ENCODE peak calls at places on chromosomes 5 and 9, in four cellular contexts. One of them, this sample, is unnamed.
A peak's percentile ranks its signal among the peaks of the same experiment; 100 is the strongest.

GRCh38 chr5:15748266-15748665 is 248.3 kb downstream of the FBXL7 start:
- DNase-seq in amniotic stem cell: no peak
- DNase-seq in WTC11: no peak
- DNase-seq in COR-L47: no peak
- DNase-seq in this sample: no peak

GRCh38 chr5:38603691-38604090 is 47.2 kb upstream of the LIFR start:
- DNase-seq in amniotic stem cell: no peak
- DNase-seq in WTC11: no peak
- DNase-seq in COR-L47: no peak
- DNase-seq in this sample: no peak

GRCh38 chr5:850511-851006 is at the start of gene ZDHHC11:
- DNase-seq in amniotic stem cell: no peak
- DNase-seq in WTC11: peak; percentile 28
- DNase-seq in COR-L47: no peak
- DNase-seq in this sample: peak; percentile 84

GRCh38 chr9:125659954-125660353 is 47.1 kb downstream of the MAPKAP1 start:
- DNase-seq in amniotic stem cell: peak; percentile 28
- DNase-seq in WTC11: no peak
- DNase-seq in COR-L47: no peak
- DNase-seq in this sample: no peak

GRCh38 chr5:131423056-131423455 is 159.2 kb downstream of the CDC42SE2 start:
- DNase-seq in amniotic stem cell: peak; percentile 6
- DNase-seq in WTC11: no peak
- DNase-seq in COR-L47: peak; percentile 6
- DNase-seq in this sample: peak; percentile 37

GRCh38 chr9:93062364-93062763 is 3.9 kb downstream of the SUSD3 start:
- DNase-seq in amniotic stem cell: no peak
- DNase-seq in WTC11: no peak
- DNase-seq in COR-L47: no peak
- DNase-seq in this sample: no peak

GRCh38 chr5:168057905-168058304 is 233.5 kb upstream of the WWC1 start:
- DNase-seq in amniotic stem cell: no peak
- DNase-seq in WTC11: no peak
- DNase-seq in COR-L47: peak; percentile 7
- DNase-seq in this sample: no peak

GRCh38 chr5:73451218-73452130 is 2.9 kb upstream of the FOXD1 start:
- DNase-seq in amniotic stem cell: peak; percentile 15
- DNase-seq in WTC11: peak; percentile 72
- DNase-seq in COR-L47: peak; percentile 55
- DNase-seq in this sample: peak; percentile 44

GRCh38 chr9:21741151-21741550 is 61.3 kb upstream of the MTAP start:
- DNase-seq in amniotic stem cell: no peak
- DNase-seq in WTC11: no peak
- DNase-seq in COR-L47: no peak
- DNase-seq in this sample: no peak

GRCh38 chr5:110840347-110840960 is 101.6 kb downstream of the SLC25A46 start:
- DNase-seq in amniotic stem cell: no peak
- DNase-seq in WTC11: peak; percentile 8
- DNase-seq in COR-L47: no peak
- DNase-seq in this sample: no peak

GRCh38 chr9:134283111-134283515 is 43.1 kb upstream of the RXRA start:
- DNase-seq in amniotic stem cell: no peak
- DNase-seq in WTC11: no peak
- DNase-seq in COR-L47: peak; percentile 78
- DNase-seq in this sample: peak; percentile 61

GRCh38 chr9:105062222-105062850 is 134.4 kb upstream of the ABCA1 start:
- DNase-seq in amniotic stem cell: no peak
- DNase-seq in WTC11: no peak
- DNase-seq in COR-L47: peak; percentile 21
- DNase-seq in this sample: no peak

GRCh38 chr9:108323615-108324014 is 532.2 kb downstream of the ACTL7B start:
- DNase-seq in amniotic stem cell: no peak
- DNase-seq in WTC11: no peak
- DNase-seq in COR-L47: no peak
- DNase-seq in this sample: no peak

GRCh38 chr9:79020266-79020665 is 551.5 kb upstream of the TLE4 start:
- DNase-seq in amniotic stem cell: no peak
- DNase-seq in WTC11: no peak
- DNase-seq in COR-L47: peak; percentile 16
- DNase-seq in this sample: no peak

GRCh38 chr5:109454726-109455505 is 45.1 kb upstream of the PJA2 start:
- DNase-seq in amniotic stem cell: no peak
- DNase-seq in WTC11: no peak
- DNase-seq in COR-L47: no peak
- DNase-seq in this sample: no peak

GRCh38 chr5:107124376-107124775 is 546.4 kb downstream of the EFNA5 start:
- DNase-seq in amniotic stem cell: no peak
- DNase-seq in WTC11: no peak
- DNase-seq in COR-L47: no peak
- DNase-seq in this sample: no peak

GRCh38 chr5:16930487-16930886 is 5.6 kb downstream of the MYO10 start:
- DNase-seq in amniotic stem cell: no peak
- DNase-seq in WTC11: peak; percentile 27
- DNase-seq in COR-L47: no peak
- DNase-seq in this sample: no peak

GRCh38 chr9:75990905-75991304 is 100.4 kb downstream of the PCSK5 start:
- DNase-seq in amniotic stem cell: no peak
- DNase-seq in WTC11: no peak
- DNase-seq in COR-L47: no peak
- DNase-seq in this sample: no peak

GRCh38 chr9:35907732-35908483 is 1.4 kb upstream of the SPAAR start:
- DNase-seq in amniotic stem cell: peak; percentile 33
- DNase-seq in WTC11: no peak
- DNase-seq in COR-L47: peak; percentile 43
- DNase-seq in this sample: peak; percentile 72

GRCh38 chr5:156474251-156474650 is 147.3 kb downstream of the SGCD start:
- DNase-seq in amniotic stem cell: no peak
- DNase-seq in WTC11: no peak
- DNase-seq in COR-L47: no peak
- DNase-seq in this sample: no peak

GRCh38 chr9:136606687-136607333 is 55.9 kb upstream of the EGFL7 start:
- DNase-seq in amniotic stem cell: no peak
- DNase-seq in WTC11: no peak
- DNase-seq in COR-L47: no peak
- DNase-seq in this sample: no peak

GRCh38 chr5:36155291-36155690 is 3.4 kb downstream of the SKP2 start:
- DNase-seq in amniotic stem cell: no peak
- DNase-seq in WTC11: no peak
- DNase-seq in COR-L47: no peak
- DNase-seq in this sample: no peak

GRCh38 chr5:89397096-89397495 is 514.1 kb upstream of the MEF2C start:
- DNase-seq in amniotic stem cell: no peak
- DNase-seq in WTC11: no peak
- DNase-seq in COR-L47: no peak
- DNase-seq in this sample: no peak

GRCh38 chr5:2756764-2757163 is 5.3 kb upstream of the IRX2 start:
- DNase-seq in amniotic stem cell: no peak
- DNase-seq in WTC11: no peak
- DNase-seq in COR-L47: no peak
- DNase-seq in this sample: no peak

GRCh38 chr5:81235287-81236072 is 2.4 kb downstream of the CKMT2 start:
- DNase-seq in amniotic stem cell: no peak
- DNase-seq in WTC11: no peak
- DNase-seq in COR-L47: no peak
- DNase-seq in this sample: no peak

GRCh38 chr5:87853541-87853940 is 415.1 kb downstream of the TMEM161B start:
- DNase-seq in amniotic stem cell: no peak
- DNase-seq in WTC11: no peak
- DNase-seq in COR-L47: no peak
- DNase-seq in this sample: no peak

GRCh38 chr9:27787941-27788340 is 214.7 kb upstream of the C9orf72 start:
- DNase-seq in amniotic stem cell: no peak
- DNase-seq in WTC11: peak; percentile 26
- DNase-seq in COR-L47: no peak
- DNase-seq in this sample: no peak

GRCh38 chr9:87909310-87910041 is 8.3 kb upstream of the SPATA31C1 start:
- DNase-seq in amniotic stem cell: no peak
- DNase-seq in WTC11: no peak
- DNase-seq in COR-L47: peak; percentile 37
- DNase-seq in this sample: no peak

GRCh38 chr9:69822091-69822750 is 1.6 kb downstream of the CFAP95 start:
- DNase-seq in amniotic stem cell: no peak
- DNase-seq in WTC11: no peak
- DNase-seq in COR-L47: no peak
- DNase-seq in this sample: no peak

GRCh38 chr5:16245956-16246355 is 66.4 kb upstream of the MARCHF11 start:
- DNase-seq in amniotic stem cell: no peak
- DNase-seq in WTC11: no peak
- DNase-seq in COR-L47: no peak
- DNase-seq in this sample: no peak

GRCh38 chr5:168362097-168362885 is 70.8 kb downstream of the WWC1 start:
- DNase-seq in amniotic stem cell: no peak
- DNase-seq in WTC11: no peak
- DNase-seq in COR-L47: no peak
- DNase-seq in this sample: no peak

GRCh38 chr9:36036780-36037579 is at the start of gene RECK:
- DNase-seq in amniotic stem cell: peak; percentile 73
- DNase-seq in WTC11: peak; percentile 96
- DNase-seq in COR-L47: peak; percentile 68
- DNase-seq in this sample: peak; percentile 97

GRCh38 chr5:51811883-51812282 is 428.6 kb downstream of the ISL1 start:
- DNase-seq in amniotic stem cell: no peak
- DNase-seq in WTC11: no peak
- DNase-seq in COR-L47: no peak
- DNase-seq in this sample: peak; percentile 8

GRCh38 chr9:123401879-123402513 is 46.0 kb downstream of the CRB2 start:
- DNase-seq in amniotic stem cell: no peak
- DNase-seq in WTC11: peak; percentile 66
- DNase-seq in COR-L47: peak; percentile 41
- DNase-seq in this sample: peak; percentile 75

GRCh38 chr5:147381555-147381954 is 128.3 kb downstream of the DPYSL3 start:
- DNase-seq in amniotic stem cell: no peak
- DNase-seq in WTC11: no peak
- DNase-seq in COR-L47: no peak
- DNase-seq in this sample: no peak

This sample was measured in iPS-NIHi11.